ENCODE peak calls at places on chromosomes 2 and 18, in eight cellular contexts. B is effector memory CD8-positive, alpha-beta T cell; K is NCI-H2107; L is AG10803; D is stimulated activated CD4-positive, alpha-beta T cell treated with anti-CD3 and anti-CD28 coated beads, Interleukin-12 subunit alpha, Interleukin-12 subunit beta, amount 100 ng/mL, for 24 hours; S is fibroblast of mammary gland; H is CD8-positive, alpha-beta memory T cell; X is NCI-H524. I is an unnamed sample.

GRCh38 chr18:32072321-32072720 is 19.4 kb upstream of the RNF138 start:
- DNase-seq in L (no peak), B (no peak), X (no peak), S (no peak), K (no peak), H (no peak), D (no peak), I (peak; percentile 41)

GRCh38 chr18:76450912-76451421 is 44.1 kb downstream of the ZNF516 start:
- DNase-seq in D (peak; percentile 14), L (peak; percentile 71), H (peak; percentile 16), X (peak; percentile 35), B (no peak), S (peak; percentile 78), K (no peak), I (peak; percentile 37)

GRCh38 chr2:150601280-150602038 is 114.0 kb upstream of the RND3 start:
- DNase-seq in B (no peak), S (no peak), H (no peak), X (no peak), L (peak; percentile 87), K (no peak), D (no peak), I (no peak)

GRCh38 chr18:2823202-2823601 is 23.6 kb upstream of the EMILIN2 start:
- DNase-seq in S (no peak), X (no peak), K (no peak), H (no peak), D (no peak), L (no peak), B (no peak), I (no peak)

GRCh38 chr2:158511706-158512105 is 55.0 kb downstream of the PKP4 start:
- DNase-seq in H (no peak), K (no peak), S (no peak), L (no peak), X (no peak), B (no peak), D (no peak), I (no peak)

GRCh38 chr2:85768713-85769112 is 14.9 kb downstream of the ATOH8 start:
- DNase-seq in S (peak; percentile 73), K (peak; percentile 51), D (no peak), H (no peak), B (no peak), L (no peak), X (peak; percentile 72), I (no peak)

GRCh38 chr2:44802409-44803099 is 138.9 kb upstream of the SIX3 start:
- DNase-seq in B (no peak), S (no peak), L (no peak), K (no peak), D (no peak), H (no peak), X (no peak), I (peak; percentile 45)

GRCh38 chr18:76827205-76827885 is 5.0 kb downstream of the ZNF236 start:
- DNase-seq in L (no peak), D (no peak), H (no peak), B (no peak), K (no peak), X (no peak), S (no peak), I (no peak)

GRCh38 chr2:172943992-172944793 is 131.5 kb upstream of the MAP3K20 start:
- DNase-seq in D (no peak), S (peak; percentile 53), L (peak; percentile 11), X (peak; percentile 2), B (no peak), K (no peak), H (no peak), I (no peak)

GRCh38 chr2:68746408-68746807 is 11.8 kb downstream of the ARHGAP25 start:
- DNase-seq in B (no peak), X (no peak), D (no peak), S (no peak), H (no peak), K (no peak), L (no peak), I (no peak)

GRCh38 chr2:240894006-240894405 is 1.9 kb downstream of the MAB21L4 start:
- DNase-seq in X (no peak), K (no peak), B (no peak), S (no peak), L (no peak), H (no peak), D (no peak), I (no peak)

GRCh38 chr2:23624378-23624777 is 239.4 kb downstream of the KLHL29 start:
- DNase-seq in B (no peak), S (peak; percentile 28), D (peak; percentile 44), K (no peak), L (no peak), H (no peak), X (no peak), I (no peak)